ENCODE peak calls at places on chromosomes 3 and 15, in seven cellular contexts. U, K, W, C, F, M and B are unnamed samples.

GRCh38 chr3:217948-218347 is 21.4 kb downstream of the CHL1 start:
- DNase-seq in U (no peak), K (no peak), W (no peak), C (no peak), F (no peak), M (no peak), B (no peak)

GRCh38 chr3:138463724-138464489 is 29.5 kb downstream of the ESYT3 start:
- DNase-seq in U (no peak), K (no peak), W (no peak), C (no peak), F (no peak), M (no peak), B (no peak)

GRCh38 chr3:179811321-179812095 is 158.7 kb downstream of the USP13 start:
- DNase-seq in U (peak; percentile 62), K (peak; percentile 90), W (no peak), C (peak; percentile 64), F (no peak), M (peak; percentile 58), B (no peak)

GRCh38 chr3:113897373-113897777 is 50.4 kb upstream of the ZDHHC23 start:
- DNase-seq in U (no peak), K (no peak), W (no peak), C (no peak), F (no peak), M (peak; percentile 49), B (no peak)

GRCh38 chr3:18683900-18684299 is 258.8 kb upstream of the SATB1 start:
- DNase-seq in U (no peak), K (no peak), W (no peak), C (no peak), F (no peak), M (no peak), B (no peak)

GRCh38 chr15:31159837-31160236 is 58.3 kb upstream of the TRPM1 start:
- DNase-seq in U (no peak), K (no peak), W (no peak), C (no peak), F (no peak), M (no peak), B (no peak)

GRCh38 chr3:73520931-73521461 is 103.7 kb downstream of the PDZRN3 start:
- DNase-seq in U (no peak), K (no peak), W (no peak), C (no peak), F (peak; percentile 33), M (peak; percentile 57), B (no peak)

GRCh38 chr15:89088605-89089315 is 504 bp downstream of the ABHD2 start:
- DNase-seq in U (no peak), K (no peak), W (no peak), C (no peak), F (peak; percentile 73), M (peak; percentile 32), B (no peak)

GRCh38 chr3:157135671-157136396 is 24.1 kb downstream of the CCNL1 start:
- DNase-seq in U (no peak), K (peak; percentile 65), W (no peak), C (no peak), F (no peak), M (no peak), B (no peak)

GRCh38 chr3:190222360-190222759 is 99.9 kb downstream of the CLDN1 start:
- DNase-seq in U (no peak), K (no peak), W (no peak), C (no peak), F (no peak), M (no peak), B (no peak)

GRCh38 chr3:9064853-9065252 is 101.6 kb upstream of the RAD18 start:
- DNase-seq in U (no peak), K (no peak), W (no peak), C (no peak), F (no peak), M (no peak), B (no peak)

GRCh38 chr15:41607033-41607432 is 48.0 kb downstream of the TYRO3 start:
- DNase-seq in U (no peak), K (peak; percentile 88), W (no peak), C (no peak), F (no peak), M (no peak), B (no peak)

GRCh38 chr3:22263042-22263441 is 512.0 kb upstream of the ZNF385D start:
- DNase-seq in U (no peak), K (peak; percentile 82), W (no peak), C (no peak), F (no peak), M (no peak), B (no peak)

GRCh38 chr15:37140531-37141053 is 40.2 kb upstream of the MEIS2 start:
- DNase-seq in U (no peak), K (peak; percentile 21), W (no peak), C (no peak), F (no peak), M (no peak), B (no peak)

GRCh38 chr3:141275511-141275910 is 43.9 kb downstream of the PXYLP1 start:
- DNase-seq in U (no peak), K (peak; percentile 66), W (no peak), C (no peak), F (no peak), M (no peak), B (no peak)

GRCh38 chr3:129063091-129063640 is 2.6 kb downstream of the GP9 start:
- DNase-seq in U (no peak), K (no peak), W (no peak), C (no peak), F (no peak), M (no peak), B (no peak)

GRCh38 chr15:37112963-37113362 is 12.6 kb upstream of the MEIS2 start:
- DNase-seq in U (no peak), K (no peak), W (no peak), C (no peak), F (no peak), M (no peak), B (no peak)

GRCh38 chr3:128188958-128189357 is 35.7 kb downstream of the EEFSEC start:
- DNase-seq in U (no peak), K (no peak), W (no peak), C (no peak), F (no peak), M (no peak), B (no peak)

GRCh38 chr3:50227390-50228183 is 8.4 kb upstream of the GNAI2 start:
- DNase-seq in U (peak; percentile 88), K (peak; percentile 86), W (peak; percentile 88), C (peak; percentile 94), F (peak; percentile 92), M (peak; percentile 90), B (peak; percentile 93)

GRCh38 chr3:13879102-13879945 is 547 bp downstream of the WNT7A start:
- DNase-seq in U (no peak), K (no peak), W (no peak), C (no peak), F (no peak), M (no peak), B (peak; percentile 54)

GRCh38 chr15:40894689-40895308 is 549 bp downstream of the VPS18 start:
- DNase-seq in U (peak; percentile 26), K (peak; percentile 80), W (peak; percentile 23), C (peak; percentile 69), F (peak; percentile 62), M (peak; percentile 41), B (peak; percentile 39)

GRCh38 chr3:105402287-105402801 is 35.6 kb downstream of the ALCAM start:
- DNase-seq in U (no peak), K (peak; percentile 83), W (no peak), C (no peak), F (no peak), M (no peak), B (no peak)

GRCh38 chr15:53453253-53454105 is 306.0 kb downstream of the WDR72 start:
- DNase-seq in U (no peak), K (no peak), W (no peak), C (no peak), F (no peak), M (peak; percentile 90), B (no peak)

GRCh38 chr3:7793786-7794185 is 707.8 kb upstream of the LMCD1 start:
- DNase-seq in U (no peak), K (no peak), W (no peak), C (no peak), F (no peak), M (no peak), B (no peak)

GRCh38 chr15:71757741-71758530 is 52.4 kb upstream of the NR2E3 start:
- DNase-seq in U (no peak), K (no peak), W (no peak), C (no peak), F (no peak), M (no peak), B (no peak)

GRCh38 chr3:64190517-64191515 is 34.5 kb downstream of the PRICKLE2 start:
- DNase-seq in U (no peak), K (peak; percentile 96), W (no peak), C (no peak), F (no peak), M (no peak), B (no peak)

GRCh38 chr3:51777985-51778384 is 1.1 kb downstream of the IQCF6 start:
- DNase-seq in U (no peak), K (no peak), W (no peak), C (no peak), F (peak; percentile 30), M (no peak), B (no peak)

GRCh38 chr3:14765065-14765410 is 53.7 kb upstream of the FGD5 start:
- DNase-seq in U (no peak), K (no peak), W (no peak), C (no peak), F (no peak), M (no peak), B (no peak)

GRCh38 chr3:89964347-89964746 is 856.9 kb downstream of the EPHA3 start:
- DNase-seq in U (no peak), K (peak; percentile 9), W (no peak), C (no peak), F (no peak), M (no peak), B (no peak)

GRCh38 chr3:120029749-120030148 is 64.5 kb downstream of the GSK3B start:
- DNase-seq in U (no peak), K (no peak), W (no peak), C (no peak), F (no peak), M (no peak), B (no peak)

GRCh38 chr15:37586976-37587375 is 347.5 kb upstream of the TMCO5A start:
- DNase-seq in U (no peak), K (peak; percentile 22), W (no peak), C (no peak), F (no peak), M (no peak), B (no peak)

GRCh38 chr3:46673151-46674030 is 20.1 kb downstream of the ALS2CL start:
- DNase-seq in U (no peak), K (no peak), W (no peak), C (no peak), F (no peak), M (no peak), B (no peak)

GRCh38 chr3:53255360-53255774 is 455 bp downstream of the TKT start:
- DNase-seq in U (no peak), K (peak; percentile 36), W (no peak), C (peak; percentile 65), F (no peak), M (no peak), B (no peak)

GRCh38 chr15:65092911-65093792 is 16.6 kb downstream of the KBTBD13 start:
- DNase-seq in U (no peak), K (no peak), W (no peak), C (no peak), F (no peak), M (no peak), B (no peak)

GRCh38 chr3:59286791-59287531 is 237.1 kb upstream of the CFAP20DC start:
- DNase-seq in U (no peak), K (no peak), W (no peak), C (no peak), F (no peak), M (peak; percentile 65), B (no peak)

GRCh38 chr3:134601539-134602439 is 49.0 kb downstream of the KY start:
- DNase-seq in U (peak; percentile 15), K (peak; percentile 70), W (no peak), C (no peak), F (no peak), M (no peak), B (no peak)